ENCODE peak calls at places on chromosomes 5 and 9, in six cellular contexts. One of them, this sample, is unnamed.

GRCh38 chr9:68775003-68775730 is 70.1 kb downstream of the PIP5K1B start:
- DNase-seq in GM12865: no peak
- DNase-seq in RWPE2: no peak
- DNase-seq in T-helper 2 cell: no peak
- DNase-seq in H7: no peak
- DNase-seq in naive thymus-derived CD4-positive, alpha-beta T cell: no peak
- DNase-seq in this sample: no peak

GRCh38 chr9:15999422-16000339 is 446.8 kb downstream of the CCDC171 start:
- DNase-seq in GM12865: no peak
- DNase-seq in RWPE2: no peak
- DNase-seq in T-helper 2 cell: no peak
- DNase-seq in H7: no peak
- DNase-seq in naive thymus-derived CD4-positive, alpha-beta T cell: no peak
- DNase-seq in this sample: peak

GRCh38 chr5:132365213-132365612 is 4.3 kb upstream of the SLC22A5 start:
- DNase-seq in GM12865: no peak
- DNase-seq in RWPE2: peak
- DNase-seq in T-helper 2 cell: no peak
- DNase-seq in H7: no peak
- DNase-seq in naive thymus-derived CD4-positive, alpha-beta T cell: no peak
- DNase-seq in this sample: no peak

GRCh38 chr5:127993476-127993875 is 90.1 kb upstream of the SLC12A2 start:
- DNase-seq in GM12865: no peak
- DNase-seq in RWPE2: no peak
- DNase-seq in T-helper 2 cell: no peak
- DNase-seq in H7: no peak
- DNase-seq in naive thymus-derived CD4-positive, alpha-beta T cell: no peak
- DNase-seq in this sample: no peak

GRCh38 chr5:57887851-57888621 is 405.4 kb upstream of the ACTBL2 start:
- DNase-seq in GM12865: peak
- DNase-seq in RWPE2: peak
- DNase-seq in T-helper 2 cell: no peak
- DNase-seq in H7: peak
- DNase-seq in naive thymus-derived CD4-positive, alpha-beta T cell: no peak
- DNase-seq in this sample: peak

GRCh38 chr9:114177423-114178064 is 22.2 kb downstream of the COL27A1 start:
- DNase-seq in GM12865: no peak
- DNase-seq in RWPE2: no peak
- DNase-seq in T-helper 2 cell: no peak
- DNase-seq in H7: no peak
- DNase-seq in naive thymus-derived CD4-positive, alpha-beta T cell: no peak
- DNase-seq in this sample: no peak

GRCh38 chr5:69477170-69477569 is 15.4 kb upstream of the OCLN start:
- DNase-seq in GM12865: no peak
- DNase-seq in RWPE2: no peak
- DNase-seq in T-helper 2 cell: no peak
- DNase-seq in H7: no peak
- DNase-seq in naive thymus-derived CD4-positive, alpha-beta T cell: no peak
- DNase-seq in this sample: no peak

GRCh38 chr9:112489876-112490661 is 3.4 kb downstream of the KIAA1958 start:
- DNase-seq in GM12865: no peak
- DNase-seq in RWPE2: no peak
- DNase-seq in T-helper 2 cell: no peak
- DNase-seq in H7: no peak
- DNase-seq in naive thymus-derived CD4-positive, alpha-beta T cell: no peak
- DNase-seq in this sample: no peak

GRCh38 chr9:22241611-22242010 is 205.0 kb upstream of the DMRTA1 start:
- DNase-seq in GM12865: no peak
- DNase-seq in RWPE2: no peak
- DNase-seq in T-helper 2 cell: no peak
- DNase-seq in H7: no peak
- DNase-seq in naive thymus-derived CD4-positive, alpha-beta T cell: no peak
- DNase-seq in this sample: no peak

GRCh38 chr9:3467593-3468219 is 58.1 kb downstream of the RFX3 start:
- DNase-seq in GM12865: peak
- DNase-seq in RWPE2: no peak
- DNase-seq in T-helper 2 cell: peak
- DNase-seq in H7: peak
- DNase-seq in naive thymus-derived CD4-positive, alpha-beta T cell: peak
- DNase-seq in this sample: peak

GRCh38 chr5:57302164-57302563 is 128.3 kb downstream of the GPBP1 start:
- DNase-seq in GM12865: peak
- DNase-seq in RWPE2: no peak
- DNase-seq in T-helper 2 cell: peak
- DNase-seq in H7: no peak
- DNase-seq in naive thymus-derived CD4-positive, alpha-beta T cell: no peak
- DNase-seq in this sample: no peak

GRCh38 chr9:137232510-137232909 is 1.8 kb downstream of the SLC34A3 start:
- DNase-seq in GM12865: no peak
- DNase-seq in RWPE2: no peak
- DNase-seq in T-helper 2 cell: no peak
- DNase-seq in H7: no peak
- DNase-seq in naive thymus-derived CD4-positive, alpha-beta T cell: no peak
- DNase-seq in this sample: no peak

GRCh38 chr5:156182174-156182967 is 144.6 kb upstream of the SGCD start:
- DNase-seq in GM12865: no peak
- DNase-seq in RWPE2: no peak
- DNase-seq in T-helper 2 cell: no peak
- DNase-seq in H7: no peak
- DNase-seq in naive thymus-derived CD4-positive, alpha-beta T cell: no peak
- DNase-seq in this sample: no peak

GRCh38 chr9:104635471-104635870 is 17.5 kb upstream of the OR13C9 start:
- DNase-seq in GM12865: no peak
- DNase-seq in RWPE2: no peak
- DNase-seq in T-helper 2 cell: no peak
- DNase-seq in H7: no peak
- DNase-seq in naive thymus-derived CD4-positive, alpha-beta T cell: no peak
- DNase-seq in this sample: no peak

GRCh38 chr5:61055434-61056006 is 106.7 kb downstream of the SMIM15 start:
- DNase-seq in GM12865: peak
- DNase-seq in RWPE2: no peak
- DNase-seq in T-helper 2 cell: peak
- DNase-seq in H7: peak
- DNase-seq in naive thymus-derived CD4-positive, alpha-beta T cell: peak
- DNase-seq in this sample: no peak

GRCh38 chr5:68215888-68216736 is 556 bp downstream of the PIK3R1 start:
- DNase-seq in GM12865: peak
- DNase-seq in RWPE2: no peak
- DNase-seq in T-helper 2 cell: peak
- DNase-seq in H7: peak
- DNase-seq in naive thymus-derived CD4-positive, alpha-beta T cell: peak
- DNase-seq in this sample: peak

GRCh38 chr5:108521841-108522506 is 140.1 kb upstream of the FBXL17 start:
- DNase-seq in GM12865: peak
- DNase-seq in RWPE2: no peak
- DNase-seq in T-helper 2 cell: peak
- DNase-seq in H7: peak
- DNase-seq in naive thymus-derived CD4-positive, alpha-beta T cell: peak
- DNase-seq in this sample: no peak

GRCh38 chr5:139682016-139682975 is 34.1 kb downstream of the CXXC5 start:
- DNase-seq in GM12865: no peak
- DNase-seq in RWPE2: no peak
- DNase-seq in T-helper 2 cell: no peak
- DNase-seq in H7: peak
- DNase-seq in naive thymus-derived CD4-positive, alpha-beta T cell: no peak
- DNase-seq in this sample: peak

GRCh38 chr5:132483661-132484385 is 6.8 kb downstream of the IRF1 start:
- DNase-seq in GM12865: no peak
- DNase-seq in RWPE2: peak
- DNase-seq in T-helper 2 cell: no peak
- DNase-seq in H7: no peak
- DNase-seq in naive thymus-derived CD4-positive, alpha-beta T cell: no peak
- DNase-seq in this sample: no peak

This sample was measured in heart left ventricle.